ENCODE peak calls at places on chromosome 1, in seven cellular contexts. C is stimulated activated CD8-positive, alpha-beta memory T cell treated with anti-CD3 and anti-CD28 coated beads, Interleukin-4, amount 100 ng/mL, for 4 hours; O is stimulated activated CD4-positive, alpha-beta T cell treated with anti-CD3 and anti-CD28 coated beads, Interleukin-15, amount 100 ng/mL, for 1 hour; Y is GM23338; H is cerebellar nuclear complex; T is NCI-H1694; P is H4. D is an unnamed sample.

GRCh38 chr1:172497230-172497629 is 35.7 kb upstream of the SUCO start:
- DNase-seq in C (no peak), O (no peak), Y (peak; percentile 72), H (no peak), T (no peak), P (peak; percentile 38), D (peak; percentile 3)

GRCh38 chr1:97567000-97567749 is 353.7 kb downstream of the DPYD start:
- DNase-seq in C (no peak), O (no peak), Y (peak; percentile 48), H (no peak), T (no peak), P (no peak), D (no peak)

GRCh38 chr1:58076258-58076657 is 470.3 kb downstream of the OMA1 start:
- DNase-seq in C (no peak), O (no peak), Y (no peak), H (no peak), T (no peak), P (no peak), D (no peak)

GRCh38 chr1:101959456-101959855 is 37.3 kb downstream of the OLFM3 start:
- DNase-seq in C (no peak), O (no peak), Y (no peak), H (peak; percentile 26), T (no peak), P (no peak), D (no peak)

GRCh38 chr1:108346137-108346536 is 102.3 kb upstream of the NBPF4 start:
- DNase-seq in C (no peak), O (no peak), Y (no peak), H (no peak), T (no peak), P (no peak), D (no peak)

GRCh38 chr1:109089242-109090015 is 1.1 kb upstream of the TMEM167B start:
- DNase-seq in C (peak; percentile 8), O (no peak), Y (peak; percentile 93), H (no peak), T (peak; percentile 91), P (peak; percentile 64), D (peak; percentile 66)

GRCh38 chr1:1425753-1426495 is 4.8 kb upstream of the ANKRD65 start:
- DNase-seq in C (no peak), O (no peak), Y (peak; percentile 69), H (no peak), T (no peak), P (no peak), D (no peak)

GRCh38 chr1:186896211-186896610 is 67.5 kb downstream of the PLA2G4A start:
- DNase-seq in C (no peak), O (no peak), Y (no peak), H (no peak), T (no peak), P (no peak), D (no peak)

GRCh38 chr1:9425859-9426258 is 113.4 kb upstream of the SLC25A33 start:
- DNase-seq in C (no peak), O (no peak), Y (no peak), H (no peak), T (no peak), P (no peak), D (no peak)

GRCh38 chr1:244096691-244097090 is 45.6 kb downstream of the ZBTB18 start:
- DNase-seq in C (no peak), O (no peak), Y (no peak), H (no peak), T (no peak), P (no peak), D (peak; percentile 35)

GRCh38 chr1:181089777-181090505 is 1.4 kb downstream of the IER5 start:
- DNase-seq in C (peak; percentile 64), O (peak; percentile 57), Y (peak; percentile 71), H (no peak), T (no peak), P (peak; percentile 43), D (peak; percentile 56)

GRCh38 chr1:38932496-38933014 is 9.1 kb downstream of the RHBDL2 start:
- DNase-seq in C (no peak), O (no peak), Y (no peak), H (no peak), T (no peak), P (no peak), D (no peak)

D was measured in cerebellum.